ENCODE peak calls at places on chromosomes 13 and 19, in five cellular contexts. One of them, this sample, is unnamed.

GRCh38 chr19:11499890-11500420 is 5.7 kb downstream of the ZNF653 start:
- DNase-seq in PC-9: no peak
- DNase-seq in transverse colon: no peak
- DNase-seq in heart right ventricle: no peak
- DNase-seq in bronchial epithelial cell: no peak
- DNase-seq in this sample: no peak

GRCh38 chr19:50695251-50696064 is 24.1 kb downstream of the SHANK1 start:
- DNase-seq in PC-9: no peak
- DNase-seq in transverse colon: no peak
- DNase-seq in heart right ventricle: no peak
- DNase-seq in bronchial epithelial cell: no peak
- DNase-seq in this sample: no peak

GRCh38 chr13:86002921-86003488 is 203.8 kb upstream of the SLITRK6 start:
- DNase-seq in PC-9: no peak
- DNase-seq in transverse colon: no peak
- DNase-seq in heart right ventricle: no peak
- DNase-seq in bronchial epithelial cell: no peak
- DNase-seq in this sample: no peak

GRCh38 chr19:32890326-32890725 is 20.8 kb upstream of the SLC7A9 start:
- DNase-seq in PC-9: no peak
- DNase-seq in transverse colon: no peak
- DNase-seq in heart right ventricle: no peak
- DNase-seq in bronchial epithelial cell: no peak
- DNase-seq in this sample: no peak

GRCh38 chr19:48394331-48395169 is 1.1 kb downstream of the GRIN2D start:
- DNase-seq in PC-9: peak
- DNase-seq in transverse colon: peak
- DNase-seq in heart right ventricle: no peak
- DNase-seq in bronchial epithelial cell: no peak
- DNase-seq in this sample: no peak

GRCh38 chr13:45751882-45752281 is 49.8 kb downstream of the CBY2 start:
- DNase-seq in PC-9: no peak
- DNase-seq in transverse colon: no peak
- DNase-seq in heart right ventricle: no peak
- DNase-seq in bronchial epithelial cell: no peak
- DNase-seq in this sample: no peak

GRCh38 chr19:16342002-16342715 is 17.5 kb downstream of the KLF2 start:
- DNase-seq in PC-9: no peak
- DNase-seq in transverse colon: peak
- DNase-seq in heart right ventricle: no peak
- DNase-seq in bronchial epithelial cell: no peak
- DNase-seq in this sample: no peak

GRCh38 chr19:7833225-7834156 is 3.5 kb downstream of the EVI5L start:
- DNase-seq in PC-9: peak
- DNase-seq in transverse colon: peak
- DNase-seq in heart right ventricle: peak
- DNase-seq in bronchial epithelial cell: peak
- DNase-seq in this sample: peak

GRCh38 chr13:60583196-60583908 is 186.3 kb downstream of the TDRD3 start:
- DNase-seq in PC-9: no peak
- DNase-seq in transverse colon: no peak
- DNase-seq in heart right ventricle: no peak
- DNase-seq in bronchial epithelial cell: no peak
- DNase-seq in this sample: no peak

GRCh38 chr19:5460748-5461147 is 5.5 kb downstream of the ZNRF4 start:
- DNase-seq in PC-9: no peak
- DNase-seq in transverse colon: no peak
- DNase-seq in heart right ventricle: no peak
- DNase-seq in bronchial epithelial cell: no peak
- DNase-seq in this sample: no peak

GRCh38 chr13:64639206-64639605 is 2590.9 kb downstream of the PCDH9 start:
- DNase-seq in PC-9: no peak
- DNase-seq in transverse colon: no peak
- DNase-seq in heart right ventricle: no peak
- DNase-seq in bronchial epithelial cell: peak
- DNase-seq in this sample: no peak

GRCh38 chr13:91369432-91369831 is 21.9 kb downstream of the MIR17HG start:
- DNase-seq in PC-9: no peak
- DNase-seq in transverse colon: no peak
- DNase-seq in heart right ventricle: no peak
- DNase-seq in bronchial epithelial cell: no peak
- DNase-seq in this sample: no peak

GRCh38 chr19:35309481-35310279 is 17.7 kb downstream of the MAG start:
- DNase-seq in PC-9: peak
- DNase-seq in transverse colon: no peak
- DNase-seq in heart right ventricle: no peak
- DNase-seq in bronchial epithelial cell: no peak
- DNase-seq in this sample: no peak

GRCh38 chr13:110438211-110438610 is 123.3 kb downstream of the RAB20 start:
- DNase-seq in PC-9: peak
- DNase-seq in transverse colon: no peak
- DNase-seq in heart right ventricle: no peak
- DNase-seq in bronchial epithelial cell: no peak
- DNase-seq in this sample: no peak

GRCh38 chr13:88704600-88705275 is 1033.6 kb downstream of the SLITRK5 start:
- DNase-seq in PC-9: no peak
- DNase-seq in transverse colon: no peak
- DNase-seq in heart right ventricle: no peak
- DNase-seq in bronchial epithelial cell: no peak
- DNase-seq in this sample: no peak
- H3K4me3 ChIP-seq in PC-9: no peak
- H3K4me3 ChIP-seq in transverse colon: peak
- H3K4me3 ChIP-seq in heart right ventricle: peak
- H3K4me3 ChIP-seq in bronchial epithelial cell: no peak
- H3K4me3 ChIP-seq in this sample: no peak

GRCh38 chr13:72383646-72384045 is 343.8 kb downstream of the MZT1 start:
- DNase-seq in PC-9: no peak
- DNase-seq in transverse colon: no peak
- DNase-seq in heart right ventricle: no peak
- DNase-seq in bronchial epithelial cell: no peak
- DNase-seq in this sample: no peak

GRCh38 chr13:72384879-72385278 is 342.6 kb downstream of the MZT1 start:
- DNase-seq in PC-9: no peak
- DNase-seq in transverse colon: no peak
- DNase-seq in heart right ventricle: no peak
- DNase-seq in bronchial epithelial cell: peak
- DNase-seq in this sample: no peak

GRCh38 chr13:72390909-72391308 is 336.5 kb downstream of the MZT1 start:
- DNase-seq in PC-9: no peak
- DNase-seq in transverse colon: no peak
- DNase-seq in heart right ventricle: no peak
- DNase-seq in bronchial epithelial cell: peak
- DNase-seq in this sample: no peak

GRCh38 chr13:72384186-72384823 is 343.1 kb downstream of the MZT1 start:
- DNase-seq in PC-9: no peak
- DNase-seq in transverse colon: no peak
- DNase-seq in heart right ventricle: no peak
- DNase-seq in bronchial epithelial cell: no peak
- DNase-seq in this sample: no peak

GRCh38 chr13:72386138-72386684 is 341.2 kb downstream of the MZT1 start:
- DNase-seq in PC-9: no peak
- DNase-seq in transverse colon: no peak
- DNase-seq in heart right ventricle: no peak
- DNase-seq in bronchial epithelial cell: no peak
- DNase-seq in this sample: no peak
- H3K4me3 ChIP-seq in PC-9: no peak
- H3K4me3 ChIP-seq in transverse colon: no peak
- H3K4me3 ChIP-seq in heart right ventricle: no peak
- H3K4me3 ChIP-seq in bronchial epithelial cell: no peak
- H3K4me3 ChIP-seq in this sample: no peak

DNA sequence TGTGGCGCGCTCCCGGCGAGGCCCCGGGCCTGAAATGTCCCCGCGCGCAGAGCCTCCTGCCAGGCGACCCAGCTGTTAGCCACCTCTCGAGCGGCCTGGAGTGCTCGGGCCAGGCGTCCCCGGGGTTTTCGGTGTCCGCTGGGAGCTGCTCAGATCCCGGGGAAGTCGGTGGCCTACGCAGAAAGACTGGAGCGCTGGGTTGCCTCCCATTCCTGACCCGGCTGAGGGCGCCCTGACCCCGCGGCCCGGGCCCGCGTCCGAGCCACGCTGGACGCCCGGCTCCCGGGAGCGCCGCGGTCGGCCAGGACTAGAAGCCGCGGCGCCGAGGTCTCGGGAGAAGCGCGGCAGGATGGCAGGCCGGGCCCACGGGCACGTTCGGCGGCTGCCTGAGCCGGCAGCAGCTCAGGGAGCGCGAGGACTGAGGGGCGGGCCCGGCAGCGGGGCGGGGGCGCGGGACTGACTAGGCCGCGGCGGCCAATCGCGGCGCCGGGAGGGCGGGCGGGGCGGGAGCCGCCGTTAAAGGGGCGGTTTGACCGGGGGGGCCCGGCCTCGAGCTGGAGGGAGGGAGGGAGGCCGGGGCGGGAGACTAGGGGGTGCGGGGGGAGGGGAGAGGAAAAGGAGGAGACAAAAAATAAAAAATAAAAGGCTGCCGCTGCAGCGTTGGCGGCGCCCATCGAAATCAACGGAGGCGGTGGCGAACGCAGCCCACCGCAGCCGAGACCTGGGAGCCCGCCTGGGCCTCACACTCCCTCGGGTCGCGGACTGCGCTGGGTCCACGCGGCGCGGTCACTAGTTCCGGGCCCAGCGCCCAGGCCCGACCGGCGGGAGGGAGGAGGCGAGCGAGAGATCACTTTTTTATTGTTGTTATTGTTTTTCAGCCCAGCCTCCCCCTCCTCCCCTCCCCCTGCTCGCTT is 1.1 kb upstream of the ZIC2 start:
- DNase-seq in PC-9: peak
- DNase-seq in transverse colon: peak
- DNase-seq in heart right ventricle: peak
- DNase-seq in bronchial epithelial cell: peak
- DNase-seq in this sample: no peak
- H3K4me3 ChIP-seq in PC-9: peak
- H3K4me3 ChIP-seq in transverse colon: peak
- H3K4me3 ChIP-seq in heart right ventricle: peak
- H3K4me3 ChIP-seq in bronchial epithelial cell: peak
- H3K4me3 ChIP-seq in this sample: peak

GRCh38 chr19:31347828-31348314 is 1.4 kb downstream of the TSHZ3 start:
- DNase-seq in PC-9: no peak
- DNase-seq in transverse colon: no peak
- DNase-seq in heart right ventricle: no peak
- DNase-seq in bronchial epithelial cell: no peak
- DNase-seq in this sample: no peak
- H3K4me3 ChIP-seq in PC-9: no peak
- H3K4me3 ChIP-seq in transverse colon: peak
- H3K4me3 ChIP-seq in heart right ventricle: peak
- H3K4me3 ChIP-seq in bronchial epithelial cell: no peak
- H3K4me3 ChIP-seq in this sample: peak

DNA sequence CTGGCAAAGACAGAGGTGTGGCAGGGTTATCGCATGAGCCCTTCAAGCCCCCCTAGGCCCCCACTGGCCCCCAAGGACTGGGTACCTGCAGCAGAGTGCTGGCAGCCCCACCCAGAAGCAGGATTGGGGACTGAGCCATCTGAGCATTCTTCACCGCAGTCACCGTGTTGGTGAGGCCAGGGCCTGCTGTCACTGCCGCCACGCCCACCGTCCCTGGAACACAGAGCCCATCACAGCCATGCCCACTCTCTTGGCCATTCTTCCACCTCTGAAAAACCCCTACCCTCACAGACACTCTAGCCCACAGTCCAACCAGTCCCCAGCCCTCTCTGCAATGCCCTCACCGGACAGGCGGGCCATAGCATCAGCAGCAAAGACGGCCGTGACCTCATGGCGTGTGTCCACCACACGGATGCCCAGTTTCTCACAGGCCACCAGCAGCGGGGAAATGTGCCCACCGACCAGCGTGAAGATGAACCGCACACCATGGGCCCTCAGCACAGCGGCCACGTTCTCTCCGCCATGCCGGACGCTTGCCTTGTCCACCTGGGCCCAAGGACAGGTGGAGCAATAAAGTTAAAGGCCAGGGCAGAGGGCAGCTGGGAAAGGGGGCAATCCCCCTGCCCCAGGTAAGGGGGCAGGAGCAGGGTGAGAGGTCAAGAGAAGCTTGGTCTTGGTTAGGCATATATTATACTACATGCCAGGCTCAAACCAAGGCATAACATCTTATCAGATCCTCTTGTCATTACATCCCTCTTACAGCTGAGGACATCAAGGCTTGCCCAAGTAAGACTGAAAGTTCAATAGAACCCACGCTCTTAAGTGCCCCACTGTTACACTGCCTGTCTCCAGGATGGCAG is 16.1 kb downstream of the SYDE1 start:
- DNase-seq in PC-9: no peak
- DNase-seq in transverse colon: no peak
- DNase-seq in heart right ventricle: no peak
- DNase-seq in bronchial epithelial cell: no peak
- DNase-seq in this sample: no peak
- H3K4me3 ChIP-seq in PC-9: peak
- H3K4me3 ChIP-seq in transverse colon: no peak
- H3K4me3 ChIP-seq in heart right ventricle: no peak
- H3K4me3 ChIP-seq in bronchial epithelial cell: no peak
- H3K4me3 ChIP-seq in this sample: no peak

GRCh38 chr13:20998649-20999415 is 62.6 kb downstream of the LATS2 start:
- DNase-seq in PC-9: no peak
- DNase-seq in transverse colon: no peak
- DNase-seq in heart right ventricle: no peak
- DNase-seq in bronchial epithelial cell: no peak
- DNase-seq in this sample: no peak
- H3K4me3 ChIP-seq in PC-9: no peak
- H3K4me3 ChIP-seq in transverse colon: no peak
- H3K4me3 ChIP-seq in heart right ventricle: no peak
- H3K4me3 ChIP-seq in bronchial epithelial cell: no peak
- H3K4me3 ChIP-seq in this sample: no peak

GRCh38 chr19:18160441-18160791 is 7.5 kb downstream of the PIK3R2 start:
- DNase-seq in PC-9: no peak
- DNase-seq in transverse colon: no peak
- DNase-seq in heart right ventricle: no peak
- DNase-seq in bronchial epithelial cell: no peak
- DNase-seq in this sample: no peak
- H3K4me3 ChIP-seq in PC-9: no peak
- H3K4me3 ChIP-seq in transverse colon: no peak
- H3K4me3 ChIP-seq in heart right ventricle: peak
- H3K4me3 ChIP-seq in bronchial epithelial cell: no peak
- H3K4me3 ChIP-seq in this sample: peak